ENCODE peak calls at places on chromosome 10, in four cellular contexts. Y is islet precursor cell, B is T-helper 17 cell, H is PC-9. R is an unnamed sample.

GRCh38 chr10:3195706-3196105 is 23.1 kb upstream of the PITRM1 start:
- DNase-seq in H (no peak), B (no peak), Y (no peak), R (no peak)

GRCh38 chr10:4281207-4281825 is 496.3 kb upstream of the KLF6 start:
- DNase-seq in Y (peak), B (no peak), H (no peak), R (no peak)

GRCh38 chr10:11986593-11987216 is 55.9 kb downstream of the UPF2 start:
- DNase-seq in Y (peak), B (peak), H (peak), R (peak)

GRCh38 chr10:79192677-79193003 is 123.9 kb downstream of the ZMIZ1 start:
- DNase-seq in Y (peak), H (peak), B (no peak), R (peak)

GRCh38 chr10:15035385-15036301 is 8.1 kb upstream of the OLAH start:
- DNase-seq in Y (no peak), B (no peak), H (no peak), R (peak)

GRCh38 chr10:78199759-78200158 is 166.1 kb downstream of the RPS24 start:
- DNase-seq in H (no peak), B (no peak), Y (no peak), R (no peak)

GRCh38 chr10:21406595-21407218 is 118.8 kb downstream of the SKIDA1 start:
- DNase-seq in H (no peak), Y (no peak), B (no peak), R (no peak)

GRCh38 chr10:128869101-128869712 is 597.8 kb upstream of the MGMT start:
- DNase-seq in H (no peak), Y (peak), B (no peak), R (no peak)

GRCh38 chr10:23063387-23064287 is 31.7 kb upstream of the MSRB2 start:
- DNase-seq in Y (no peak), B (no peak), H (no peak), R (peak)

GRCh38 chr10:69334258-69335062 is 56.2 kb downstream of the HK1 start:
- DNase-seq in Y (peak), H (peak), B (no peak), R (peak)

GRCh38 chr10:84665211-84665610 is 336.8 kb downstream of the CCSER2 start:
- DNase-seq in Y (no peak), B (no peak), H (no peak), R (no peak)

GRCh38 chr10:116160271-116160670 is 112.7 kb downstream of the GFRA1 start:
- DNase-seq in Y (no peak), B (no peak), H (no peak), R (no peak)

GRCh38 chr10:12819071-12819470 is 182.4 kb downstream of the CCDC3 start:
- DNase-seq in B (no peak), Y (no peak), H (no peak), R (peak)

GRCh38 chr10:46020871-46021553 is 9.4 kb downstream of the NCOA4 start:
- DNase-seq in H (peak), Y (no peak), B (no peak), R (no peak)

GRCh38 chr10:130458509-130458908 is 322.3 kb downstream of the GLRX3 start:
- DNase-seq in H (no peak), B (no peak), Y (no peak), R (no peak)

GRCh38 chr10:112637901-112638300 is 190.9 kb downstream of the VTI1A start:
- DNase-seq in H (no peak), B (no peak), Y (no peak), R (no peak)

GRCh38 chr10:32577448-32577847 is 131.5 kb downstream of the CCDC7 start:
- DNase-seq in H (no peak), Y (no peak), B (no peak), R (no peak)

R was measured in ELF-1.